ENCODE peak calls at places on chromosomes 2 and 18, in five cellular contexts. S is PC-3, I is thoracic aorta, R is tibial artery, Y is HCT116. D is an unnamed sample.

GRCh38 chr2:72533767-72534166 is 292.1 kb downstream of the EXOC6B start:
- DNase-seq in S (peak; percentile 73), I (no peak), R (no peak), Y (peak; percentile 27), D (no peak)

GRCh38 chr2:136238214-136238551 is 120.2 kb upstream of the CXCR4 start:
- DNase-seq in S (peak; percentile 26), I (no peak), R (no peak), Y (no peak), D (no peak)

GRCh38 chr2:44392338-44392943 is 30.7 kb downstream of the CAMKMT start:
- DNase-seq in S (peak; percentile 73), I (no peak), R (no peak), Y (peak; percentile 6), D (peak; percentile 14)

GRCh38 chr2:10000541-10000940 is 42.8 kb upstream of the KLF11 start:
- DNase-seq in S (no peak), I (no peak), R (peak; percentile 59), Y (no peak), D (no peak)

GRCh38 chr18:79509536-79509930 is 113.8 kb downstream of the NFATC1 start:
- DNase-seq in S (no peak), I (no peak), R (peak; percentile 57), Y (no peak), D (no peak)

GRCh38 chr2:147779440-147779839 is 65.4 kb upstream of the ACVR2A start:
- DNase-seq in S (no peak), I (no peak), R (no peak), Y (no peak), D (no peak)

GRCh38 chr2:236306825-236307540 is 42.8 kb upstream of the ASB18 start:
- DNase-seq in S (no peak), I (no peak), R (no peak), Y (no peak), D (no peak)

GRCh38 chr18:48543228-48543627 is 4.4 kb downstream of the CTIF start:
- DNase-seq in S (peak; percentile 4), I (no peak), R (no peak), Y (no peak), D (no peak)

GRCh38 chr18:60259052-60259681 is 113.4 kb downstream of the MC4R start:
- DNase-seq in S (peak; percentile 59), I (no peak), R (no peak), Y (no peak), D (no peak)

DNA sequence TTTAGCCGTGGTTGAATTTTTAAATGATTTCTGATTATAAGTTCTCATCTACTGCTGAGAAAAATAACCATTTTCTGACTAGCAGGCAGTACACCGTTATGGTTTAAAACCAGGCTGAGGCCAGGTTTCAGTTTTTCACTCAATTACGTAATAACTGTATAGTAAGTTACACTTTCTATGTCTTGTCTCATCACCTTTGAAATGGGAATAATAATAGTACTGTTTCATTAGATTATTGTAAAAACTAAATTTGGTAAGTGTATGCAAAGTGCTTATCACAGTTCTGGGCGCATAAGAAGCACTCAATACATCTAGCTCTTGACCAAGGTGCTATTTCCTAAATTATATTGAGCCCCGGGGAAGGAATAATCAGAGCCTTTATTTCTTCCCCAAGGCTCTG is 76.8 kb downstream of the LIMS1 start:
- DNase-seq in S (no peak), I (no peak), R (no peak), Y (no peak), D (no peak)
- H3K4me1 ChIP-seq in S (peaks cover 28% of the 10 kb centered on the region), I (peaks cover 30% of the 10 kb centered on the region), R (peaks cover 25% of the 10 kb centered on the region), Y (peaks cover 9% of the 10 kb centered on the region), D (peaks cover 30% of the 10 kb centered on the region)

GRCh38 chr2:205175831-205176230 is 506.5 kb upstream of the NRP2 start:
- DNase-seq in S (no peak), I (no peak), R (no peak), Y (no peak), D (peak; percentile 7)

GRCh38 chr2:205180730-205181129 is 501.6 kb upstream of the NRP2 start:
- DNase-seq in S (no peak), I (no peak), R (no peak), Y (no peak), D (no peak)

GRCh38 chr2:205171541-205171940 is 510.8 kb upstream of the NRP2 start:
- DNase-seq in S (no peak), I (no peak), R (no peak), Y (no peak), D (no peak)

DNA sequence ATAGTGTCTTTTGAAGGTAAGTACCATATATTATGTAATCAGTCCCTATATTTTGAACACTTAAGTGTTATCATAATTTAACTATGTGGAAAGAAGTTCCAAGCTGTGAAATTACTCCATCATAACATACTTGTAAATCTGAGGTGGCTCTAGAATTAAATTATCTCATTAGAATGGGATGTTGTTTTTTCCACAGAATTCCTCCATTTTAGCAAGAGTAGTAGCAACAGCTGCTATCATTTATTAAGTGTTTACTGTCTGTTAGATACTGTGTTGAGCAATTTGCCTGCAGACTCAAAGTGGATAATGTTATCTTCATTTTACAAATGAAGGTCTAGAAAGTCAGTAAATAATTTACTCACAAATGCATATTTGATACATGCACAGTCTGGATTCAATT is 504.8 kb upstream of the NRP2 start:
- DNase-seq in S (no peak), I (no peak), R (no peak), Y (no peak), D (no peak)
- TF ChIP-seq CTCF in S (no peak), I (no peak), R (no peak), Y (no peak), D (no peak)

DNA sequence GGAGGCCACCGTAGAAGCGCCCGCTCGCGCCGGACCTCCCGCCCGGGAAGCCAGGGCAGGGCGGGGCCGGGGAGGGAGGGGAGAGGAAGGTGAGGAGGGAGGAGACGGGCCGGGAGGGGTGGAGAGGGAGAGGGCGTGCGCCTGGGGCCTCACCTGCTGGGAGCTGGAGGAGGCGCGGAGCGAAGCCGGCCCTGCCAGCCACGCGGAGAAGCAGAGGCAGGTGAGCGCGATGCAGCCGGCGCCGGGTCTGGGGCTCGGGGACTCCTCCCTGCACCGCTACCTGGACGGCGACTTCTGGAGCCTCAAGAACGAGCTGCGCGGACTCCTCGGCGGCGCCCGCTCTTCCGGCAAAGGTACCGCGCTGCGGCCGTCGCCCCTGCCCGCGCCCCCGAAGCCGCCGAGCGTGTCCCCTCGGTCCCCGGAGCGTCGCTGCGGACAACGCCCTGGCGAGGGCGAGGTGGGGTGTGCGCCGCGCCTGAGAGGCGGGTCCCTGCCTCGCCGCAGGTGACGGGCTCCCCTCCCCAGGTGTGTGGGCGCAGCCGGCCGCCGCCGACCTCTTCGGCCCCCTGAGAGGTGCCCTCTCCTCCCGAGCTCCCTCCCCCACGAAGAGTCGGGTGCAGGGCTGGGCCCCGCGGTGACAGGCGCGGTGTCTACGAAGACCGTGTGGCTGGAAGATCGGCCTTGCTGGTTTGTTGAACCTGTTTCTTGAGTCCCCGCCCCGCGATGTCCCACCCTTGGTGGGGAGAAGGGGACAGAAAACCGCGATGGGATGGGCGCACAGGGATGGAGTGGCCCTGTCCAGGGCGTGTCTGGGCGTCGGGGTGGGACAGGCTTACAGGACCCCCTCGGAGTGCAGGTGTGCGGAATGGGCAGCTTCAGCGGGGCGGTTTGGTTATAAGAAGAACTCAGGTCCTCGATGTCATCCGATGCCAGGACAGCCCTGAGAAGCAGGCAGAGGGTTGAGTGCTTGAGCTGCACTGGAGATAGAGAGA is at the start of gene ACOXL:
- DNase-seq in S (peak; percentile 81), I (no peak), R (no peak), Y (peak; percentile 40), D (peak; percentile 62)
- H3K4me3 ChIP-seq in S (peak within 1 kb of the TSS; percentile 80), I (peak within 1 kb of the TSS; percentile 61), R (peak within 1 kb of the TSS; percentile 9), Y (peak within 1 kb of the TSS; percentile 66), D (peak within 1 kb of the TSS; percentile 34)

DNA sequence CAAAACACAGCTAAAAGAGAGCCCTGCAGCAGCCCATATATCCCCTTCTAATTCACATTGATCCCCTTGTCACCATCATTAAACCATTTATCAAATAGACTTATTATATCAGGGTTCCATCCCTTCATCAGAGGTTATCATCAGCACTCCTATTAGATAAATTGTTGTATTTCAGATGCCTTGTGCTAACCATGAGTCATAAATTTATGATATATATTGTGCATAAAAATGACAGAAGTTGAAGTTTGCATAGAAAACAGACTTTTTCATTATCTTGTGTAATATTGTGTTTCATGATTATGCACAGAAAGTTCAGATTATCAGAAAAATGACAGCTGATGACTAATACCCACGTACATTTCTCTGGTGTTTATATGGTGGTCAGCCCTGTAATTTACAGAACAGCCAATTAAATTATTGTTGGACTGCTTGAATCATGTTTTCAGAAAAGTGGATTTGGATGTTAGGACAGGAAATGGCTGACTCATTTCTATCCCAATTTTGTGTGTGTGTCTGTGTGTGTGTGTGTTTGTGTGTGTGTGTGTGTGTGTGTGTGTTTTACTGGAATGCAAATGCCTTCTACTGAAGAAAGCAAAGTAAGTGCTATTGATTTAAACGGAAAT is 80.9 kb downstream of the PPP1R1C start:
- DNase-seq in S (peak; percentile 88), I (no peak), R (no peak), Y (no peak), D (no peak)
- H3K4me1 ChIP-seq in S (peaks cover 34% of the 10 kb centered on the region), I (peaks cover 49% of the 10 kb centered on the region), R (no peaks in the 10 kb centered on the region), Y (peaks cover 17% of the 10 kb centered on the region), D (no peaks in the 10 kb centered on the region)

GRCh38 chr2:239345251-239345650 is 55.6 kb downstream of the HDAC4 start:
- DNase-seq in S (no peak), I (no peak), R (no peak), Y (no peak), D (no peak)
- TF ChIP-seq CTCF in S (no peak), I (no peak), R (no peak), Y (no peak), D (no peak)

GRCh38 chr2:100105678-100106054 is 36.7 kb downstream of the AFF3 start:
- DNase-seq in S (no peak), I (no peak), R (no peak), Y (no peak), D (no peak)
- H3K4me3 ChIP-seq in S (no peak overlapping the region), I (peak overlapping the region; percentile 78), R (peak overlapping the region; percentile 68), Y (no peak overlapping the region), D (peak overlapping the region; percentile 53)

GRCh38 chr2:25273985-25274550 is 67.7 kb downstream of the DNMT3A start:
- DNase-seq in S (no peak), I (no peak), R (no peak), Y (no peak), D (no peak)

GRCh38 chr2:25276569-25277465 is 64.9 kb downstream of the DNMT3A start:
- DNase-seq in S (no peak), I (no peak), R (peak; percentile 82), Y (no peak), D (no peak)

GRCh38 chr2:25274868-25275574 is 66.7 kb downstream of the DNMT3A start:
- DNase-seq in S (no peak), I (no peak), R (no peak), Y (no peak), D (no peak)

GRCh38 chr2:25279091-25279651 is 62.6 kb downstream of the DNMT3A start:
- DNase-seq in S (no peak), I (no peak), R (peak; percentile 83), Y (no peak), D (peak; percentile 82)

DNA sequence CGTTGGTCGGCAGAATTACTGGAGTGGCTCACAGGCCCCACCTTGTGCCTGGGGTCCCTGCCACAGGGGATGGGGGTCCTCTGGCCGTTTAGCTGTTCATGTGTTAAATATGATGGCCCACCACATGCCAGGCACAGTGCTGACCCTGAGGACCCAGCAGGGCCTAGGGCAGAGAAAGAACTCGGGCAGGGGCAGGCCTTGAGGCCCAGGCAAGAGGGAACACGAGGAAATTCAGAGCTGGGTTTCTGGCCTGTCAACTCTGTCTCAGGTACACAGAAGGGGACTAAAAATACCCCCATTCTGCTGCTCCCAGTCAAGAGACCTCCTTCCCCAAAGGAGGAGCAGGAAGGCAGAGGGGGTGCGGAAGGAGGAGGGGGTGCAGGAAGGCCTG is 66.2 kb downstream of the DNMT3A start:
- DNase-seq in S (no peak), I (no peak), R (no peak), Y (no peak), D (no peak)
- H3K4me1 ChIP-seq in S (no peaks in the 10 kb centered on the region), I (peaks cover 45% of the 10 kb centered on the region), R (peaks cover 39% of the 10 kb centered on the region), Y (no peaks in the 10 kb centered on the region), D (no peaks in the 10 kb centered on the region)

D was measured in prostate gland.